ENCODE peak calls at places on chromosomes 12 and 14, in eight cellular contexts. Y, V, I, J, M, C, Z and W are unnamed samples.

GRCh38 chr14:104281768-104282301 is 143.4 kb downstream of the KIF26A start:
- DNase-seq in Y (no peak), V (no peak), I (no peak), J (no peak), M (no peak), C (no peak), Z (no peak), W (no peak)

GRCh38 chr14:89336338-89336737 is 80.7 kb downstream of the FOXN3 start:
- DNase-seq in Y (no peak), V (no peak), I (peak; percentile 36), J (no peak), M (no peak), C (no peak), Z (no peak), W (no peak)

GRCh38 chr12:78403681-78404080 is 460.9 kb upstream of the SYT1 start:
- DNase-seq in Y (peak; percentile 68), V (no peak), I (no peak), J (no peak), M (no peak), C (peak; percentile 84), Z (no peak), W (no peak)

GRCh38 chr14:76181546-76181945 is 29.8 kb downstream of the GPATCH2L start:
- DNase-seq in Y (no peak), V (no peak), I (no peak), J (no peak), M (no peak), C (peak; percentile 17), Z (no peak), W (no peak)

GRCh38 chr12:125271850-125272249 is 206.6 kb downstream of the AACS start:
- DNase-seq in Y (no peak), V (no peak), I (peak; percentile 42), J (no peak), M (no peak), C (no peak), Z (no peak), W (no peak)

GRCh38 chr14:103056322-103057027 is 874 bp downstream of the CDC42BPB start:
- DNase-seq in Y (peak; percentile 61), V (peak; percentile 59), I (peak; percentile 82), J (peak; percentile 72), M (no peak), C (peak; percentile 72), Z (peak; percentile 19), W (no peak)

GRCh38 chr12:120117961-120118709 is 1.6 kb upstream of the RAB35 start:
- DNase-seq in Y (no peak), V (no peak), I (no peak), J (peak; percentile 48), M (no peak), C (peak; percentile 52), Z (no peak), W (no peak)

GRCh38 chr12:50637870-50638481 is 125.9 kb upstream of the ATF1 start:
- DNase-seq in Y (peak; percentile 20), V (no peak), I (no peak), J (no peak), M (no peak), C (peak; percentile 70), Z (no peak), W (no peak)

GRCh38 chr12:4434721-4435425 is 10.7 kb downstream of the FGF6 start:
- DNase-seq in Y (no peak), V (no peak), I (peak; percentile 3), J (no peak), M (no peak), C (no peak), Z (no peak), W (no peak)

GRCh38 chr12:104504151-104504550 is 47.4 kb downstream of the CHST11 start:
- DNase-seq in Y (no peak), V (no peak), I (no peak), J (no peak), M (no peak), C (no peak), Z (no peak), W (no peak)

GRCh38 chr12:49811136-49811535 is 17.1 kb downstream of the NCKAP5L start:
- DNase-seq in Y (no peak), V (no peak), I (no peak), J (no peak), M (no peak), C (no peak), Z (no peak), W (no peak)

GRCh38 chr14:50533806-50534205 is 1.4 kb upstream of the MAP4K5 start:
- DNase-seq in Y (no peak), V (no peak), I (no peak), J (no peak), M (no peak), C (no peak), Z (no peak), W (no peak)

GRCh38 chr12:8956772-8957171 is 7.3 kb upstream of the M6PR start:
- DNase-seq in Y (no peak), V (no peak), I (no peak), J (no peak), M (no peak), C (no peak), Z (no peak), W (no peak)

GRCh38 chr14:76773956-76774355 is 12.7 kb downstream of the VASH1 start:
- DNase-seq in Y (no peak), V (peak; percentile 23), I (no peak), J (no peak), M (no peak), C (no peak), Z (no peak), W (no peak)

GRCh38 chr12:103530352-103530751 is 34.6 kb upstream of the C12orf42 start:
- DNase-seq in Y (no peak), V (no peak), I (no peak), J (no peak), M (no peak), C (no peak), Z (no peak), W (no peak)

GRCh38 chr12:83179999-83180398 is 493.3 kb downstream of the TMTC2 start:
- DNase-seq in Y (no peak), V (no peak), I (no peak), J (no peak), M (no peak), C (no peak), Z (no peak), W (no peak)

GRCh38 chr14:64682173-64682710 is 22.0 kb upstream of the PLEKHG3 start:
- DNase-seq in Y (peak; percentile 32), V (peak; percentile 83), I (no peak), J (no peak), M (no peak), C (peak; percentile 36), Z (peak; percentile 29), W (peak; percentile 67)

GRCh38 chr14:89787525-89787924 is 167.0 kb downstream of the EFCAB11 start:
- DNase-seq in Y (peak; percentile 70), V (no peak), I (no peak), J (no peak), M (no peak), C (peak; percentile 46), Z (no peak), W (no peak)

GRCh38 chr12:52278931-52279682 is 4.7 kb downstream of the KRT86 start:
- DNase-seq in Y (peak; percentile 61), V (peak; percentile 67), I (peak; percentile 74), J (peak; percentile 86), M (peak; percentile 57), C (peak; percentile 64), Z (peak; percentile 36), W (peak; percentile 87)

GRCh38 chr12:49369723-49370145 is 2.5 kb downstream of the SPATS2 start:
- DNase-seq in Y (no peak), V (no peak), I (peak; percentile 18), J (no peak), M (no peak), C (peak; percentile 59), Z (peak; percentile 28), W (no peak)

GRCh38 chr12:26177303-26177702 is 18.1 kb upstream of the SSPN start:
- DNase-seq in Y (no peak), V (no peak), I (no peak), J (no peak), M (no peak), C (peak; percentile 11), Z (no peak), W (no peak)

DNA sequence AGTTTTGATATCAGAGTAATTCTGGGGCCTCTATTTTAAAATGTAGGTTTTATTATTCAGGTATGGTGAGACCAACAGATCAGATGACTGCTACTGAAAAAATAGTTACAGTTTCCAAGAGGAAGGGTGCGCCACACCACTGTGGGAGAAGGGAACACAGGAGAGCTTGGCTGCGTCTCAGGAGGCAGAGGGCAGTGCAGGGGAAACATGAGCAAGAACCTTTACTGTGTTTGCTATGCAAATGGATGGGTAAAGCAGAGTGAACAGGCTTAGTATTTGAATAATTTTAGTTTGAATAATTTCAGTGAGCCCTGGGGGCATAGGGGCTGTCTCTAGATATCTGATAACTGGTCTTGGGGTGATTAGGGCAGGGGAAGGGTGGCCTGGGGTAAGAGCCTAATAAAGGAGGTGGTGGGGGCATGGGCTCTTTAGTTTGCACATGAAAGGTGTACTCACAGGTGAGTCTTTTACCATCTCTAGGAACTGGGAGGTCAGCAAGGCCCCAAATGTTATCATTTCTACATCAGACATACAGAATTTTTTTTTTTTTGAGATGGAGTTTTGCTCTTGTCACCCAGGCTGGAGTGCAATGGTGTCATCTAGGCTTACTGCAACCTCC is 196.8 kb upstream of the NEDD1 start:
- DNase-seq in Y (no peak), V (no peak), I (no peak), J (no peak), M (no peak), C (no peak), Z (no peak), W (no peak)
- TF ChIP-seq CTCF in Y (peak; percentile 11), V (no peak), I (no peak), J (no peak), M (no peak), C (no peak), Z (no peak), W (no peak)

GRCh38 chr12:95699579-95699978 is 91.0 kb downstream of the NTN4 start:
- DNase-seq in Y (no peak), V (no peak), I (no peak), J (no peak), M (no peak), C (no peak), Z (no peak), W (no peak)
- TF ChIP-seq CTCF in Y (no peak), V (no peak), I (no peak), J (no peak), M (no peak), C (no peak), Z (no peak), W (no peak)

DNA sequence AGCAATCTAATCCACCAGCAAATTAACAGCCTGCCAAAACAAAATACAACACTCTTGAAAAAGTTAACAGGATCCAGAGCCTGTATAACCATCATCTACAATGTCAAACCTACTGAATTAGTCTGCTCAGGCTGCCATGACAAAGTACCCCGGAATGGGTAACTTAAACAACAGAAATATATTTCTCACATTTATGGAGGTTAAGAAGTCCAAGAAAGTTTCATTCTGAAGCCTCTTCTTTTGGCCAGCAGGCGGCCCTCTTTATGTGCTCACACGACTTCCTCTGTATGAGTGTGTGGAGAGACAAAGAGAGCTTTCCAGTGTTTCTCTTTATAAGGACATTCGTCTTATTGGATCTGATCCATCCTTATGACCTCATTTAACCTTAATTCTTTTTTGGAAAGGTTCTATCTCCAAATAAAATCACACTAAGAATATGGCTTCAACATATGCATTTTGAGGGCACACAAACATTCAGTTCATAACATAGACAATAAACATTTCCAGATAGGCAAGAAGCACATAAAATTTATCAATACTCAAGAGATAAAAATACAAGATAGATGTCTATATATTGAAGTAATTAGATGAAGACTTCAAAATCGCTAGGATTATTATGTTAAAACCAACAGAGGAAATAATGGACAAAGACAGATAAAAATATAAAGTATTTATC is 5.9 kb upstream of the RERG start:
- DNase-seq in Y (peak; percentile 65), V (peak; percentile 63), I (peak; percentile 49), J (peak; percentile 25), M (peak; percentile 42), C (peak; percentile 78), Z (peak; percentile 15), W (no peak)
- TF ChIP-seq CTCF in Y (peak; percentile 89), V (peak; percentile 54), I (peak; percentile 63), J (peak; percentile 61), M (peak; percentile 62), C (peak; percentile 83), Z (peak; percentile 38), W (peak; percentile 42)

GRCh38 chr12:31589582-31589895 is 1.4 kb downstream of the DENND5B start:
- DNase-seq in Y (no peak), V (no peak), I (peak; percentile 65), J (peak; percentile 63), M (no peak), C (no peak), Z (no peak), W (no peak)
- TF ChIP-seq CTCF in Y (no peak), V (no peak), I (no peak), J (no peak), M (no peak), C (no peak), Z (no peak), W (no peak)